ENCODE peak calls at places on chromosomes 2 and 18, in eight cellular contexts. M, J, V, P, C, D, A and L are unnamed samples. For H3K4me1, the result is how much of the 10 kb centered on the place peaks cover.

GRCh38 chr2:20235655-20236302 is 10.8 kb upstream of the SDC1 start:
- DNase-seq in M (no peak), J (peak), V (no peak), P (no peak), C (peak), D (no peak), A (no peak), L (no peak)

GRCh38 chr2:37688771-37689468 is 17.5 kb upstream of the CDC42EP3 start:
- DNase-seq in M (no peak), J (no peak), V (no peak), P (peak), C (no peak), D (no peak), A (no peak), L (peak)

GRCh38 chr2:239052720-239053665 is 205.1 kb downstream of the TWIST2 start:
- DNase-seq in M (no peak), J (no peak), V (no peak), P (no peak), C (no peak), D (peak), A (no peak), L (no peak)

GRCh38 chr2:170271340-170271739 is 93.4 kb downstream of the MYO3B start:
- DNase-seq in M (no peak), J (no peak), V (no peak), P (no peak), C (no peak), D (no peak), A (no peak), L (peak)

GRCh38 chr2:206993964-206994363 is 54.6 kb downstream of the CPO start:
- DNase-seq in M (no peak), J (no peak), V (no peak), P (no peak), C (no peak), D (no peak), A (no peak), L (no peak)

GRCh38 chr2:231167745-231168459 is 30.5 kb upstream of the ARMC9 start:
- DNase-seq in M (no peak), J (no peak), V (no peak), P (no peak), C (no peak), D (no peak), A (no peak), L (no peak)

GRCh38 chr2:64594563-64594989 is 59.1 kb downstream of the SERTAD2 start:
- DNase-seq in M (no peak), J (no peak), V (no peak), P (no peak), C (no peak), D (no peak), A (no peak), L (no peak)

GRCh38 chr2:37764739-37765138 is 93.3 kb upstream of the CDC42EP3 start:
- DNase-seq in M (no peak), J (no peak), V (no peak), P (no peak), C (no peak), D (no peak), A (no peak), L (no peak)

GRCh38 chr2:10720983-10721343 is 467 bp upstream of the ATP6V1C2 start:
- DNase-seq in M (no peak), J (no peak), V (no peak), P (no peak), C (peak), D (no peak), A (no peak), L (no peak)

GRCh38 chr18:23208600-23208999 is 73.3 kb downstream of the CABLES1 start:
- DNase-seq in M (no peak), J (no peak), V (no peak), P (no peak), C (no peak), D (no peak), A (no peak), L (no peak)

GRCh38 chr2:67204349-67204748 is 192.8 kb upstream of the ETAA1 start:
- DNase-seq in M (no peak), J (no peak), V (no peak), P (no peak), C (no peak), D (no peak), A (no peak), L (no peak)

GRCh38 chr2:207008105-207008990 is 69.0 kb downstream of the CPO start:
- DNase-seq in M (no peak), J (no peak), V (no peak), P (no peak), C (no peak), D (no peak), A (no peak), L (peak)

GRCh38 chr18:28588884-28589549 is 412.1 kb upstream of the CDH2 start:
- DNase-seq in M (no peak), J (no peak), V (no peak), P (no peak), C (no peak), D (no peak), A (no peak), L (no peak)

GRCh38 chr2:195820867-195821565 is 164.0 kb downstream of the SLC39A10 start:
- DNase-seq in M (no peak), J (no peak), V (peak), P (no peak), C (no peak), D (no peak), A (no peak), L (no peak)

GRCh38 chr2:231228223-231228622 is 29.8 kb downstream of the ARMC9 start:
- DNase-seq in M (no peak), J (no peak), V (peak), P (no peak), C (no peak), D (peak), A (no peak), L (no peak)

GRCh38 chr2:25938345-25938744 is 44.0 kb downstream of the KIF3C start:
- DNase-seq in M (no peak), J (no peak), V (no peak), P (no peak), C (no peak), D (no peak), A (no peak), L (no peak)

GRCh38 chr2:75130171-75130570 is 69.1 kb downstream of the TACR1 start:
- DNase-seq in M (no peak), J (no peak), V (peak), P (no peak), C (no peak), D (no peak), A (no peak), L (no peak)

GRCh38 chr18:70289351-70290330 is 796 bp downstream of the SOCS6 start:
- DNase-seq in M (peak), J (no peak), V (no peak), P (no peak), C (peak), D (no peak), A (no peak), L (peak)

GRCh38 chr2:239300242-239300641 is 100.6 kb downstream of the HDAC4 start:
- DNase-seq in M (peak), J (peak), V (no peak), P (no peak), C (no peak), D (peak), A (no peak), L (no peak)

GRCh38 chr2:181471783-181472182 is 14.6 kb downstream of the ITGA4 start:
- DNase-seq in M (no peak), J (no peak), V (no peak), P (no peak), C (no peak), D (no peak), A (no peak), L (no peak)

GRCh38 chr18:66193394-66193793 is 410.5 kb downstream of the CDH19 start:
- DNase-seq in M (no peak), J (no peak), V (no peak), P (no peak), C (no peak), D (no peak), A (no peak), L (no peak)

GRCh38 chr2:128531856-128532255 is 213.2 kb upstream of the HS6ST1 start:
- DNase-seq in M (no peak), J (no peak), V (no peak), P (no peak), C (no peak), D (no peak), A (no peak), L (no peak)

GRCh38 chr2:37570773-37571570 is 100.5 kb downstream of the CDC42EP3 start:
- DNase-seq in M (peak), J (no peak), V (no peak), P (no peak), C (no peak), D (no peak), A (no peak), L (no peak)

GRCh38 chr2:240925191-240925575 is 19.0 kb downstream of the CROCC2 start:
- DNase-seq in M (peak), J (peak), V (no peak), P (no peak), C (peak), D (peak), A (no peak), L (no peak)

GRCh38 chr18:58152891-58153290 is 108.9 kb downstream of the NEDD4L start:
- DNase-seq in M (no peak), J (no peak), V (no peak), P (no peak), C (no peak), D (no peak), A (no peak), L (no peak)

GRCh38 chr18:3037423-3037915 is 24.5 kb upstream of the LPIN2 start:
- DNase-seq in M (peak), J (no peak), V (no peak), P (peak), C (peak), D (no peak), A (no peak), L (no peak)

GRCh38 chr18:13412017-13412416 is 193.5 kb downstream of the LDLRAD4 start:
- DNase-seq in M (no peak), J (no peak), V (no peak), P (no peak), C (no peak), D (no peak), A (no peak), L (no peak)

GRCh38 chr2:150473767-150474166 is 13.7 kb downstream of the RND3 start:
- DNase-seq in M (no peak), J (no peak), V (no peak), P (no peak), C (no peak), D (no peak), A (no peak), L (no peak)

GRCh38 chr2:191352536-191352935 is 107.3 kb downstream of the MYO1B start:
- DNase-seq in M (no peak), J (no peak), V (no peak), P (no peak), C (no peak), D (no peak), A (no peak), L (no peak)

GRCh38 chr2:54083021-54083420 is 32.4 kb upstream of the ACYP2 start:
- DNase-seq in M (no peak), J (no peak), V (no peak), P (no peak), C (no peak), D (no peak), A (no peak), L (no peak)

GRCh38 chr2:134206573-134206972 is 47.3 kb upstream of the MGAT5 start:
- DNase-seq in M (peak), J (no peak), V (no peak), P (no peak), C (no peak), D (no peak), A (no peak), L (peak)

GRCh38 chr2:78576409-78576808 is 449.1 kb upstream of the REG3G start:
- DNase-seq in M (no peak), J (no peak), V (no peak), P (no peak), C (no peak), D (no peak), A (no peak), L (no peak)

GRCh38 chr2:170301606-170302005 is 123.7 kb downstream of the MYO3B start:
- DNase-seq in M (no peak), J (no peak), V (no peak), P (no peak), C (no peak), D (no peak), A (no peak), L (no peak)

GRCh38 chr2:197286805-197287595 is 23.6 kb downstream of the ANKRD44 start:
- DNase-seq in M (peak), J (no peak), V (no peak), P (peak), C (peak), D (peak), A (no peak), L (no peak)

DNA sequence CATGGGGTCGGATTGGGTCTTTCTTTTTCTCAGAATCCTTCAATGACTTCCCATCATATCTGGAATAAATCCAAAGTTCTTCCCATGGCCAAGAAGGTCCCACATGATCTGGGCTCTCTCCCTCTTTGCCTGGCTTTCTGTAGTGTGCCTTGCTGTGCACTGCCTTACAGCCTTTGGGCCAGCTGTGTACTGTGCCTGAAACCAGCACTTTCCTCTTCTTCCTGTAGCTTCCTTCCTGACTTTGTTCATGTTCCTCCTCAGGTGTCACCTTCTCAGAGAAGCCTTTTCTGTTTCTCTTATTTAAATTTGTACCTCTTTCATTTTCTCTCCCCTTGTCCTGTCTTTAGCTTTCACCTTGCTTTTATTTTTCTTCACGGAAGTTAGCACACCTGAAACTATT is 4.3 kb upstream of the CDCA7 start:
- DNase-seq in M (no peak), J (no peak), V (no peak), P (no peak), C (no peak), D (no peak), A (no peak), L (no peak)
- H3K4me3 ChIP-seq in M (no peak), J (no peak), V (no peak), P (no peak), C (no peak), D (no peak), A (no peak), L (no peak)

GRCh38 chr2:201203916-201204654 is 21.1 kb downstream of the CASP10 start:
- DNase-seq in M (no peak), J (no peak), V (no peak), P (no peak), C (no peak), D (peak), A (no peak), L (no peak)

GRCh38 chr2:201201371-201201770 is 18.4 kb downstream of the CASP10 start:
- DNase-seq in M (no peak), J (no peak), V (no peak), P (no peak), C (no peak), D (no peak), A (no peak), L (no peak)

GRCh38 chr2:201204655-201205515 is 21.9 kb downstream of the CASP10 start:
- DNase-seq in M (no peak), J (no peak), V (no peak), P (no peak), C (no peak), D (no peak), A (no peak), L (no peak)

GRCh38 chr2:201208563-201209252 is 25.8 kb downstream of the CASP10 start:
- DNase-seq in M (peak), J (no peak), V (no peak), P (no peak), C (peak), D (no peak), A (no peak), L (no peak)

DNA sequence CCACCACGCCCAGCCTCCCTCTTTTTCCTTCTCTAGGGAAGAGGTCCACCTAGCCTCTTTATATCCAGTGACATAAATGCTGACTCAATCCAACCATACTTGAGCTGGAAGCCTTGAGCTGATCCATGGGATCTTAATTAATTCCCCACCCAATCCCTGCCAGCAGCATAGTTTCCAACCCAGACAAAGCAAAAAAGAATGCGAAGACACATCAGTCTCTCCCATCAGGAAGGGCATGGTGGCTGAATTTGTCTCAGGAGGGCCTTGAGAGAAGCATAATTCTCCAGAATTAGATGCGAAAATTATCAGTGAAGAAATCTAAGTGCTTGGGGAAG is 22.5 kb downstream of the CASP10 start:
- DNase-seq in M (no peak), J (no peak), V (no peak), P (no peak), C (no peak), D (no peak), A (no peak), L (no peak)
- H3K4me1 ChIP-seq in M (under half), J (under half), V (under half), P (under half), C (under half), D (under half), A (under half), L (under half)

GRCh38 chr2:217820904-217821303 is 181.9 kb downstream of the TNS1 start:
- DNase-seq in M (no peak), J (no peak), V (no peak), P (no peak), C (no peak), D (no peak), A (no peak), L (no peak)

GRCh38 chr2:217816396-217816869 is 186.4 kb downstream of the TNS1 start:
- DNase-seq in M (no peak), J (no peak), V (no peak), P (no peak), C (no peak), D (peak), A (no peak), L (no peak)

GRCh38 chr2:217820066-217820819 is 182.6 kb downstream of the TNS1 start:
- DNase-seq in M (no peak), J (no peak), V (no peak), P (no peak), C (no peak), D (no peak), A (no peak), L (no peak)

GRCh38 chr2:217818293-217818850 is 184.4 kb downstream of the TNS1 start:
- DNase-seq in M (no peak), J (no peak), V (no peak), P (no peak), C (no peak), D (no peak), A (no peak), L (no peak)

DNA sequence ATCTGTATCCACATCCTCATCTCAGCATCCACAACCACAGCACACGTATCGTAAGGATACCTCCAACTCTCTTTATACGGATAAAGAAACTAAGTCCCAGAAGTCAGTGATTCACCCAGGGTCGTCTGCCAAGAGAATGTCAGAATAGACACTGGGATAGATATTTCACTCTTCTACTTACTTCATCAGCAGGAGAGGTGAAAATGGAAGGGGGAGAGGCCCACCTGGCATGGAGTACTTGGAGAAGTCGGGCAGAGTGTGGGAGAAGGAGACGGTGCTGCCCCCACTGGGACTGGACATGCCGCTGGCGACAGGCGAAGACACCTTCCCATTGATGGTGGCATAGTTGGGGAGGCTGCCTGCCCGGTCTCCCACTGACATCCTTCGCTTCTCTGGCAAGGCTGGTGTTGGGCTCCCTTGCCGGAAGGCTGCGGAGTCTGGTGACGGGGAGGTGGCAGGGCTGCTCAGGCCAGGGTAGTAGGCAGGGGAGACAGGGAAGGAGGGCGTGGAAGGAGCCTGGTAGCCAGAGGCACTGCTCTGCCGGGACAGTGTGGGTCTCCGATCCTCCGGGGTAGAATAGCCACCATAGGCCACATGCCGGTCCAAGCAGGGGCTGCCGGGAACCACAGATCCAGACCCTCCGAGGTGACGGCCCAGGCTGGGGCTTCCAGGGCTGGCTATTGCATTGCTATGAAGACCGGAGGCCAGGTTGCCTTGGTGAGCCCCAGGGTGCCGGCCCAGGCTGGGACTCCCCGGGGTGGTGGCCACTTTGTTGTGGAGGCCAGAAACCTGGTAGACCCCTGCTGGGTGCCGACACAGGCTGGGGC is 185.1 kb downstream of the TNS1 start:
- DNase-seq in M (no peak), J (no peak), V (no peak), P (no peak), C (no peak), D (peak), A (no peak), L (no peak)
- H3K27ac ChIP-seq in M (peak), J (no peak), V (no peak), P (no peak), C (peak), D (peak), A (no peak), L (no peak)

DNA sequence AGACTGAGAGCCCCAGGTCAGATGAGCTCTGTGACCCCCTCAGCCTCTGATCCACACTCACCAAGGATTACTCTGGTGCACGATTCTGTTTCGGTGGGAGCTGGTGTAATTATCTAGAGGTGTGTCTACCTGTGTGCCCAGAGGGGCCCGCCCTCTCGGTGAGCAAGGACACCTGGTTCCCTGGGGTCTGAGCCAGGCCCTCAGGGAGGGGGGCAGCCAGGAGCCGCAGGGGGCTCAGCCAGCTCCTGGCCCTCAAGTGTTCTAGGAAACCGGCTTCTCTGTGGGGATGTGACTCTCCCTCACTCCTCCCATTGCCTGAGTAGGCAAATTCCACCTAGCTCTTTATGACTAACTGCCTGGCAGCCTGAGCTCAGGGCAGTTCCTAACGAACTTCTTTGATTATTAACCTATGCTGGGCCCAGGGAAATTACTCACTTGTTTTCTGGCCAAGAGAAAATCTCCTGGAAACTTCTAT is 17.4 kb downstream of the AGAP1 start:
- DNase-seq in M (no peak), J (no peak), V (no peak), P (no peak), C (peak), D (no peak), A (no peak), L (no peak)
- H3K4me3 ChIP-seq in M (no peak), J (no peak), V (no peak), P (no peak), C (no peak), D (no peak), A (no peak), L (no peak)